ENCODE peak calls at places on chromosome 18, in seven cellular contexts. One of them, this sample, is unnamed.
A peak's percentile ranks its signal among the peaks of the same experiment; 100 is the strongest.

GRCh38 chr18:74115046-74115445 is 32.6 kb downstream of the FBXO15 start:
- DNase-seq in endothelial cell of umbilical vein: no peak
- DNase-seq in caudate nucleus: no peak
- DNase-seq in left ventricle myocardium superior: no peak
- DNase-seq in myocyte: peak; percentile 23
- DNase-seq in OCI-LY7: no peak
- DNase-seq in T-helper 2 cell: no peak
- DNase-seq in this sample: no peak

GRCh38 chr18:58584219-58585127 is 44.4 kb downstream of the ALPK2 start:
- DNase-seq in endothelial cell of umbilical vein: no peak
- DNase-seq in caudate nucleus: no peak
- DNase-seq in left ventricle myocardium superior: no peak
- DNase-seq in myocyte: peak; percentile 82
- DNase-seq in OCI-LY7: no peak
- DNase-seq in T-helper 2 cell: no peak
- DNase-seq in this sample: peak; percentile 47

GRCh38 chr18:55510809-55511208 is 77.2 kb downstream of the TCF4 start:
- DNase-seq in endothelial cell of umbilical vein: peak; percentile 100
- DNase-seq in caudate nucleus: no peak
- DNase-seq in left ventricle myocardium superior: no peak
- DNase-seq in myocyte: peak; percentile 60
- DNase-seq in OCI-LY7: no peak
- DNase-seq in T-helper 2 cell: no peak
- DNase-seq in this sample: no peak

GRCh38 chr18:44848931-44849330 is 168.2 kb downstream of the SETBP1 start:
- DNase-seq in endothelial cell of umbilical vein: no peak
- DNase-seq in caudate nucleus: no peak
- DNase-seq in left ventricle myocardium superior: no peak
- DNase-seq in myocyte: no peak
- DNase-seq in OCI-LY7: no peak
- DNase-seq in T-helper 2 cell: no peak
- DNase-seq in this sample: no peak

GRCh38 chr18:46886893-46887292 is 30.4 kb downstream of the PIAS2 start:
- DNase-seq in endothelial cell of umbilical vein: no peak
- DNase-seq in caudate nucleus: no peak
- DNase-seq in left ventricle myocardium superior: no peak
- DNase-seq in myocyte: no peak
- DNase-seq in OCI-LY7: no peak
- DNase-seq in T-helper 2 cell: no peak
- DNase-seq in this sample: no peak

GRCh38 chr18:73456643-73457042 is 588.9 kb upstream of the NETO1 start:
- DNase-seq in endothelial cell of umbilical vein: no peak
- DNase-seq in caudate nucleus: no peak
- DNase-seq in left ventricle myocardium superior: no peak
- DNase-seq in myocyte: no peak
- DNase-seq in OCI-LY7: no peak
- DNase-seq in T-helper 2 cell: no peak
- DNase-seq in this sample: no peak

GRCh38 chr18:13615432-13615861 is 110.9 kb downstream of the FAM210A start:
- DNase-seq in endothelial cell of umbilical vein: no peak
- DNase-seq in caudate nucleus: no peak
- DNase-seq in left ventricle myocardium superior: no peak
- DNase-seq in myocyte: peak; percentile 84
- DNase-seq in OCI-LY7: peak; percentile 17
- DNase-seq in T-helper 2 cell: peak; percentile 35
- DNase-seq in this sample: no peak

GRCh38 chr18:28040720-28041119 is 136.2 kb downstream of the CDH2 start:
- DNase-seq in endothelial cell of umbilical vein: no peak
- DNase-seq in caudate nucleus: no peak
- DNase-seq in left ventricle myocardium superior: no peak
- DNase-seq in myocyte: no peak
- DNase-seq in OCI-LY7: no peak
- DNase-seq in T-helper 2 cell: no peak
- DNase-seq in this sample: no peak

GRCh38 chr18:8561123-8561905 is 47.9 kb upstream of the RAB12 start:
- DNase-seq in endothelial cell of umbilical vein: no peak
- DNase-seq in caudate nucleus: no peak
- DNase-seq in left ventricle myocardium superior: peak; percentile 86
- DNase-seq in myocyte: no peak
- DNase-seq in OCI-LY7: no peak
- DNase-seq in T-helper 2 cell: no peak
- DNase-seq in this sample: no peak

GRCh38 chr18:66124394-66124793 is 373.6 kb downstream of the CDH7 start:
- DNase-seq in endothelial cell of umbilical vein: no peak
- DNase-seq in caudate nucleus: no peak
- DNase-seq in left ventricle myocardium superior: no peak
- DNase-seq in myocyte: peak; percentile 12
- DNase-seq in OCI-LY7: no peak
- DNase-seq in T-helper 2 cell: no peak
- DNase-seq in this sample: no peak

GRCh38 chr18:5951515-5952081 is 56.3 kb upstream of the TMEM200C start:
- DNase-seq in endothelial cell of umbilical vein: no peak
- DNase-seq in caudate nucleus: no peak
- DNase-seq in left ventricle myocardium superior: no peak
- DNase-seq in myocyte: no peak
- DNase-seq in OCI-LY7: no peak
- DNase-seq in T-helper 2 cell: no peak
- DNase-seq in this sample: no peak

GRCh38 chr18:77108001-77108692 is 24.4 kb downstream of the MBP start:
- DNase-seq in endothelial cell of umbilical vein: no peak
- DNase-seq in caudate nucleus: peak; percentile 40
- DNase-seq in left ventricle myocardium superior: no peak
- DNase-seq in myocyte: peak; percentile 96
- DNase-seq in OCI-LY7: peak; percentile 29
- DNase-seq in T-helper 2 cell: peak; percentile 55
- DNase-seq in this sample: no peak

GRCh38 chr18:26708814-26709717 is 156.4 kb downstream of the AQP4 start:
- DNase-seq in endothelial cell of umbilical vein: no peak
- DNase-seq in caudate nucleus: no peak
- DNase-seq in left ventricle myocardium superior: no peak
- DNase-seq in myocyte: no peak
- DNase-seq in OCI-LY7: no peak
- DNase-seq in T-helper 2 cell: no peak
- DNase-seq in this sample: no peak

GRCh38 chr18:48172226-48173006 is 236.8 kb downstream of the ZBTB7C start:
- DNase-seq in endothelial cell of umbilical vein: no peak
- DNase-seq in caudate nucleus: no peak
- DNase-seq in left ventricle myocardium superior: no peak
- DNase-seq in myocyte: no peak
- DNase-seq in OCI-LY7: no peak
- DNase-seq in T-helper 2 cell: no peak
- DNase-seq in this sample: no peak

GRCh38 chr18:76565238-76566173 is 70.5 kb upstream of the ZNF516 start:
- DNase-seq in endothelial cell of umbilical vein: peak; percentile 49
- DNase-seq in caudate nucleus: peak; percentile 57
- DNase-seq in left ventricle myocardium superior: peak; percentile 75
- DNase-seq in myocyte: peak; percentile 87
- DNase-seq in OCI-LY7: no peak
- DNase-seq in T-helper 2 cell: no peak
- DNase-seq in this sample: peak; percentile 79

GRCh38 chr18:22422909-22423548 is 5.3 kb upstream of the CTAGE1 start:
- DNase-seq in endothelial cell of umbilical vein: peak; percentile 90
- DNase-seq in caudate nucleus: no peak
- DNase-seq in left ventricle myocardium superior: peak; percentile 45
- DNase-seq in myocyte: no peak
- DNase-seq in OCI-LY7: no peak
- DNase-seq in T-helper 2 cell: no peak
- DNase-seq in this sample: no peak

GRCh38 chr18:48600046-48600745 is 61.4 kb downstream of the CTIF start:
- DNase-seq in endothelial cell of umbilical vein: no peak
- DNase-seq in caudate nucleus: no peak
- DNase-seq in left ventricle myocardium superior: no peak
- DNase-seq in myocyte: no peak
- DNase-seq in OCI-LY7: no peak
- DNase-seq in T-helper 2 cell: no peak
- DNase-seq in this sample: no peak

This sample was measured in H9.